ENCODE peak calls at places on chromosomes 7 and 10, in five cellular contexts. One of them, this sample, is unnamed.

GRCh38 chr10:84008878-84009277 is 130.4 kb upstream of the GHITM start:
- DNase-seq in H9: peak
- DNase-seq in IMR-90: no peak
- DNase-seq in neuronal stem cell: no peak
- DNase-seq in mesenchymal stem cell: no peak
- DNase-seq in this sample: peak

GRCh38 chr10:50605280-50606270 is 18.2 kb downstream of the SGMS1 start:
- DNase-seq in H9: no peak
- DNase-seq in IMR-90: peak
- DNase-seq in neuronal stem cell: no peak
- DNase-seq in mesenchymal stem cell: peak
- DNase-seq in this sample: peak

GRCh38 chr10:29637537-29637936 is 2.8 kb upstream of the SVIL start:
- DNase-seq in H9: no peak
- DNase-seq in IMR-90: no peak
- DNase-seq in neuronal stem cell: no peak
- DNase-seq in mesenchymal stem cell: no peak
- DNase-seq in this sample: no peak

GRCh38 chr10:69318997-69319727 is 40.9 kb downstream of the HK1 start:
- DNase-seq in H9: no peak
- DNase-seq in IMR-90: peak
- DNase-seq in neuronal stem cell: no peak
- DNase-seq in mesenchymal stem cell: peak
- DNase-seq in this sample: peak

GRCh38 chr10:83062871-83063270 is 1076.4 kb upstream of the GHITM start:
- DNase-seq in H9: no peak
- DNase-seq in IMR-90: no peak
- DNase-seq in neuronal stem cell: no peak
- DNase-seq in mesenchymal stem cell: no peak
- DNase-seq in this sample: no peak

GRCh38 chr10:20314431-20314830 is 498.2 kb downstream of the PLXDC2 start:
- DNase-seq in H9: no peak
- DNase-seq in IMR-90: no peak
- DNase-seq in neuronal stem cell: no peak
- DNase-seq in mesenchymal stem cell: no peak
- DNase-seq in this sample: no peak

GRCh38 chr10:93921338-93921737 is 27.6 kb downstream of the SLC35G1 start:
- DNase-seq in H9: peak
- DNase-seq in IMR-90: no peak
- DNase-seq in neuronal stem cell: no peak
- DNase-seq in mesenchymal stem cell: no peak
- DNase-seq in this sample: peak

GRCh38 chr10:15672469-15672868 is 47.3 kb downstream of the ITGA8 start:
- DNase-seq in H9: no peak
- DNase-seq in IMR-90: no peak
- DNase-seq in neuronal stem cell: no peak
- DNase-seq in mesenchymal stem cell: no peak
- DNase-seq in this sample: no peak

GRCh38 chr7:155598810-155599210 is 45.7 kb upstream of the RBM33 start:
- DNase-seq in H9: peak
- DNase-seq in IMR-90: peak
- DNase-seq in neuronal stem cell: peak
- DNase-seq in mesenchymal stem cell: peak
- DNase-seq in this sample: peak

GRCh38 chr10:122346326-122346950 is 28.1 kb upstream of the PLEKHA1 start:
- DNase-seq in H9: no peak
- DNase-seq in IMR-90: no peak
- DNase-seq in neuronal stem cell: no peak
- DNase-seq in mesenchymal stem cell: no peak
- DNase-seq in this sample: peak

GRCh38 chr10:133324198-133324792 is 12.4 kb downstream of the CALY start:
- DNase-seq in H9: peak
- DNase-seq in IMR-90: peak
- DNase-seq in neuronal stem cell: no peak
- DNase-seq in mesenchymal stem cell: peak
- DNase-seq in this sample: peak
- H4K91ac ChIP-seq in H9: no peak
- H4K91ac ChIP-seq in IMR-90: no peak
- H4K91ac ChIP-seq in neuronal stem cell: no peak
- H4K91ac ChIP-seq in mesenchymal stem cell: no peak
- H4K91ac ChIP-seq in this sample: no peak

GRCh38 chr10:70444613-70445222 is 3.2 kb upstream of the NODAL start:
- DNase-seq in H9: no peak
- DNase-seq in IMR-90: peak
- DNase-seq in neuronal stem cell: no peak
- DNase-seq in mesenchymal stem cell: no peak
- DNase-seq in this sample: no peak
- H4K91ac ChIP-seq in H9: no peak
- H4K91ac ChIP-seq in IMR-90: no peak
- H4K91ac ChIP-seq in neuronal stem cell: no peak
- H4K91ac ChIP-seq in mesenchymal stem cell: no peak
- H4K91ac ChIP-seq in this sample: no peak

GRCh38 chr7:25712500-25712899 is 439.5 kb upstream of the NFE2L3 start:
- DNase-seq in H9: no peak
- DNase-seq in IMR-90: no peak
- DNase-seq in neuronal stem cell: no peak
- DNase-seq in mesenchymal stem cell: no peak
- DNase-seq in this sample: no peak
- H4K91ac ChIP-seq in H9: no peak
- H4K91ac ChIP-seq in IMR-90: no peak
- H4K91ac ChIP-seq in neuronal stem cell: no peak
- H4K91ac ChIP-seq in mesenchymal stem cell: no peak
- H4K91ac ChIP-seq in this sample: no peak

GRCh38 chr10:100340948-100341847 is 5.8 kb upstream of the SCD start:
- DNase-seq in H9: no peak
- DNase-seq in IMR-90: no peak
- DNase-seq in neuronal stem cell: no peak
- DNase-seq in mesenchymal stem cell: no peak
- DNase-seq in this sample: no peak

GRCh38 chr10:100339236-100339635 is 7.8 kb upstream of the SCD start:
- DNase-seq in H9: no peak
- DNase-seq in IMR-90: no peak
- DNase-seq in neuronal stem cell: no peak
- DNase-seq in mesenchymal stem cell: no peak
- DNase-seq in this sample: no peak

GRCh38 chr10:100342627-100342972 is 4.4 kb upstream of the SCD start:
- DNase-seq in H9: no peak
- DNase-seq in IMR-90: no peak
- DNase-seq in neuronal stem cell: no peak
- DNase-seq in mesenchymal stem cell: no peak
- DNase-seq in this sample: no peak

GRCh38 chr10:100344386-100344785 is 2.6 kb upstream of the SCD start:
- DNase-seq in H9: no peak
- DNase-seq in IMR-90: no peak
- DNase-seq in neuronal stem cell: no peak
- DNase-seq in mesenchymal stem cell: no peak
- DNase-seq in this sample: no peak

GRCh38 chr10:100341953-100342626 is 4.9 kb upstream of the SCD start:
- DNase-seq in H9: peak
- DNase-seq in IMR-90: peak
- DNase-seq in neuronal stem cell: peak
- DNase-seq in mesenchymal stem cell: peak
- DNase-seq in this sample: peak
- H4K91ac ChIP-seq in H9: no peak
- H4K91ac ChIP-seq in IMR-90: no peak
- H4K91ac ChIP-seq in neuronal stem cell: no peak
- H4K91ac ChIP-seq in mesenchymal stem cell: peak
- H4K91ac ChIP-seq in this sample: peak

GRCh38 chr10:1373287-1373686 is 317.1 kb downstream of the WDR37 start:
- DNase-seq in H9: no peak
- DNase-seq in IMR-90: no peak
- DNase-seq in neuronal stem cell: no peak
- DNase-seq in mesenchymal stem cell: no peak
- DNase-seq in this sample: no peak
- H4K91ac ChIP-seq in H9: no peak
- H4K91ac ChIP-seq in IMR-90: no peak
- H4K91ac ChIP-seq in neuronal stem cell: no peak
- H4K91ac ChIP-seq in mesenchymal stem cell: no peak
- H4K91ac ChIP-seq in this sample: no peak

GRCh38 chr10:114917927-114918672 is 19.9 kb upstream of the TRUB1 start:
- DNase-seq in H9: no peak
- DNase-seq in IMR-90: peak
- DNase-seq in neuronal stem cell: no peak
- DNase-seq in mesenchymal stem cell: peak
- DNase-seq in this sample: no peak

GRCh38 chr10:114915294-114915693 is 22.7 kb upstream of the TRUB1 start:
- DNase-seq in H9: no peak
- DNase-seq in IMR-90: no peak
- DNase-seq in neuronal stem cell: no peak
- DNase-seq in mesenchymal stem cell: no peak
- DNase-seq in this sample: no peak

GRCh38 chr10:114917459-114917858 is 20.5 kb upstream of the TRUB1 start:
- DNase-seq in H9: no peak
- DNase-seq in IMR-90: no peak
- DNase-seq in neuronal stem cell: no peak
- DNase-seq in mesenchymal stem cell: no peak
- DNase-seq in this sample: no peak

GRCh38 chr10:114914545-114914944 is 23.4 kb upstream of the TRUB1 start:
- DNase-seq in H9: no peak
- DNase-seq in IMR-90: no peak
- DNase-seq in neuronal stem cell: no peak
- DNase-seq in mesenchymal stem cell: no peak
- DNase-seq in this sample: no peak

GRCh38 chr10:114916653-114917052 is 21.3 kb upstream of the TRUB1 start:
- DNase-seq in H9: no peak
- DNase-seq in IMR-90: no peak
- DNase-seq in neuronal stem cell: no peak
- DNase-seq in mesenchymal stem cell: no peak
- DNase-seq in this sample: peak
- H4K91ac ChIP-seq in H9: no peak
- H4K91ac ChIP-seq in IMR-90: no peak
- H4K91ac ChIP-seq in neuronal stem cell: no peak
- H4K91ac ChIP-seq in mesenchymal stem cell: no peak
- H4K91ac ChIP-seq in this sample: no peak

This sample was measured in trophoblast cell.